ENCODE peak calls at places on chromosomes 16 and 17, in nine cellular contexts. F is lower leg skin; H is NCI-H1092 treated with DMSO at 0.1 percent for 48 hours; B is stimulated activated CD4-positive, alpha-beta T cell treated with anti-CD3 and anti-CD28 coated beads, TNF-alpha, amount 100 ng/mL, for 48 hours; G is LHCN-M2; W is lung; Y is hippocampal formation; T is activated T-helper 9 cell treated with anti-CD3 and anti-CD28 coated beads, Interleukin-2, amount 50 U/mL, for 16 hours; X is stimulated activated CD8-positive, alpha-beta memory T cell treated with anti-CD3 and anti-CD28 coated beads, Interleukin-7, amount 100 ng/mL, for 48 hours. Z is an unnamed sample.

GRCh38 chr17:37605813-37606505 is 3.3 kb downstream of the SYNRG start:
- DNase-seq in X (no peak), B (no peak), H (no peak), G (no peak), T (no peak), W (no peak), Y (no peak), F (no peak), Z (no peak)

GRCh38 chr16:20874088-20874581 is 26.0 kb downstream of the DCUN1D3 start:
- DNase-seq in H (no peak), F (no peak), Y (no peak), G (no peak), X (no peak), T (no peak), W (no peak), B (no peak), Z (no peak)

GRCh38 chr16:49698931-49699715 is 156.8 kb downstream of the ZNF423 start:
- DNase-seq in F (no peak), B (no peak), G (no peak), T (no peak), X (no peak), Y (no peak), W (no peak), H (peak), Z (no peak)

GRCh38 chr17:55659661-55660060 is 63.0 kb downstream of the TMEM100 start:
- DNase-seq in G (no peak), Y (no peak), X (no peak), F (no peak), H (no peak), B (no peak), T (no peak), W (no peak), Z (no peak)

GRCh38 chr17:63364387-63364786 is 81.7 kb downstream of the CYB561 start:
- DNase-seq in F (no peak), Y (no peak), G (no peak), H (no peak), T (no peak), W (no peak), B (no peak), X (no peak), Z (no peak)

GRCh38 chr16:65698943-65699342 is 577.1 kb upstream of the CDH11 start:
- DNase-seq in F (no peak), B (no peak), G (no peak), Y (no peak), H (no peak), X (no peak), T (no peak), W (no peak), Z (no peak)

GRCh38 chr16:85673529-85674417 is 15.0 kb downstream of the GINS2 start:
- DNase-seq in F (no peak), W (peak), H (peak), X (no peak), G (peak), Y (no peak), B (no peak), T (no peak), Z (peak)

GRCh38 chr16:12553191-12553590 is 250.5 kb downstream of the CPPED1 start:
- DNase-seq in F (no peak), X (no peak), B (no peak), W (no peak), Y (no peak), T (no peak), H (no peak), G (no peak), Z (no peak)

GRCh38 chr17:18981642-18982424 is 22.7 kb downstream of the FAM83G start:
- DNase-seq in W (no peak), H (no peak), B (no peak), Y (no peak), T (no peak), G (peak), F (no peak), X (no peak), Z (no peak)

GRCh38 chr17:66287911-66288310 is 14.5 kb upstream of the PRKCA start:
- DNase-seq in B (no peak), T (no peak), G (no peak), Y (no peak), F (no peak), H (no peak), W (no peak), X (no peak), Z (no peak)

GRCh38 chr16:65909310-65910050 is 457.0 kb upstream of the CDH5 start:
- DNase-seq in H (peak), B (no peak), T (no peak), X (no peak), G (no peak), F (no peak), Y (no peak), W (no peak), Z (no peak)

GRCh38 chr16:17369441-17369951 is 101.3 kb downstream of the XYLT1 start:
- DNase-seq in H (no peak), W (peak), T (peak), G (no peak), B (no peak), Y (peak), F (no peak), X (no peak), Z (peak)

GRCh38 chr16:23280483-23280967 is 21.6 kb upstream of the SCNN1B start:
- DNase-seq in B (no peak), T (no peak), G (no peak), H (no peak), F (no peak), W (no peak), Y (no peak), X (no peak), Z (no peak)

GRCh38 chr16:66751135-66751991 is at the start of gene DYNC1LI2:
- DNase-seq in T (peak), Y (peak), X (peak), F (peak), B (peak), H (peak), G (peak), W (peak), Z (peak)

GRCh38 chr17:58232707-58233156 is 5.7 kb upstream of the LPO start:
- DNase-seq in Y (peak), X (no peak), B (peak), H (no peak), T (no peak), W (no peak), F (no peak), G (peak), Z (no peak)

GRCh38 chr17:57461082-57461481 is 204.8 kb downstream of the MSI2 start:
- DNase-seq in Y (no peak), F (no peak), X (no peak), G (peak), B (peak), W (no peak), H (no peak), T (no peak), Z (no peak)

GRCh38 chr17:61456688-61457225 is 4.5 kb downstream of the TBX4 start:
- DNase-seq in H (no peak), W (no peak), G (no peak), Y (no peak), T (no peak), F (no peak), X (no peak), B (no peak), Z (peak)

GRCh38 chr17:63480192-63480784 is 3.4 kb downstream of the ACE start:
- DNase-seq in X (no peak), T (no peak), B (no peak), Y (no peak), F (no peak), W (no peak), H (no peak), G (no peak), Z (no peak)

GRCh38 chr17:51630101-51630671 is 369.8 kb downstream of the UTP18 start:
- DNase-seq in H (no peak), Y (no peak), B (no peak), G (no peak), X (no peak), W (no peak), T (no peak), F (no peak), Z (no peak)

GRCh38 chr16:6616746-6617145 is 715.9 kb upstream of the RBFOX1 start:
- DNase-seq in T (no peak), H (no peak), G (no peak), B (no peak), W (no peak), F (no peak), X (no peak), Y (no peak), Z (no peak)

GRCh38 chr16:71367243-71367976 is 8.9 kb downstream of the CALB2 start:
- DNase-seq in H (peak), Y (no peak), X (no peak), B (peak), F (no peak), T (no peak), G (peak), W (no peak), Z (no peak)

GRCh38 chr16:57797526-57798266 is 4.6 kb downstream of the KIFC3 start:
- DNase-seq in T (no peak), F (no peak), B (no peak), Y (no peak), H (peak), X (no peak), G (no peak), W (peak), Z (peak)

GRCh38 chr17:38815576-38816193 is 9.4 kb downstream of the CWC25 start:
- DNase-seq in H (no peak), Y (no peak), W (no peak), G (peak), X (no peak), T (no peak), B (no peak), F (no peak), Z (no peak)

GRCh38 chr16:46729326-46729995 is 18.7 kb downstream of the MYLK3 start:
- DNase-seq in G (no peak), H (no peak), T (no peak), W (no peak), B (no peak), X (no peak), F (peak), Y (no peak), Z (no peak)

GRCh38 chr17:75498726-75499213 is 16.6 kb downstream of the CASKIN2 start:
- DNase-seq in X (no peak), B (no peak), H (no peak), G (no peak), Y (no peak), F (no peak), T (no peak), W (no peak), Z (no peak)

GRCh38 chr17:77010667-77011066 is 130.1 kb upstream of the SEC14L1 start:
- DNase-seq in W (no peak), Y (no peak), F (no peak), B (no peak), X (no peak), H (no peak), T (no peak), G (no peak), Z (no peak)

GRCh38 chr17:11369570-11369969 is 128.6 kb downstream of the SHISA6 start:
- DNase-seq in F (no peak), W (no peak), X (no peak), G (no peak), H (no peak), B (no peak), T (no peak), Y (peak), Z (no peak)

GRCh38 chr17:77083547-77083946 is 57.2 kb upstream of the SEC14L1 start:
- DNase-seq in F (no peak), B (no peak), G (no peak), H (no peak), Y (no peak), X (no peak), T (no peak), W (no peak), Z (no peak)

GRCh38 chr17:31573861-31574260 is 182.4 kb downstream of the RAB11FIP4 start:
- DNase-seq in G (no peak), Y (no peak), H (no peak), B (no peak), W (no peak), F (no peak), X (no peak), T (no peak), Z (peak)

GRCh38 chr16:9102943-9103342 is 11.5 kb downstream of the HAPSTR1 start:
- DNase-seq in G (no peak), H (no peak), W (peak), B (no peak), F (no peak), T (no peak), X (no peak), Y (no peak), Z (no peak)

GRCh38 chr17:40477796-40478195 is 23.6 kb downstream of the TNS4 start:
- DNase-seq in T (no peak), W (no peak), F (no peak), X (no peak), G (no peak), B (no peak), Y (no peak), H (no peak), Z (no peak)

Z was measured in breast epithelium.